ENCODE peak calls at places on chromosomes 13 and 19, in nine cellular contexts. J is GM10248, A is heart right ventricle, D is progenitor cell of endocrine pancreas, N is A549, I is RWPE1, P is dorsolateral prefrontal cortex, R is AG09319, V is retinal pigment epithelial cell. U is an unnamed sample.

GRCh38 chr13:110634558-110634957 is 19.2 kb downstream of the NAXD start:
- DNase-seq in I (no peak), A (no peak), R (no peak), N (peak), P (no peak), V (no peak), J (no peak), D (no peak), U (no peak)

GRCh38 chr13:19268331-19268730 is 86.7 kb upstream of the TUBA3C start:
- DNase-seq in I (no peak), J (no peak), V (no peak), R (no peak), P (no peak), D (no peak), N (no peak), A (no peak), U (no peak)

GRCh38 chr13:54185785-54186184 is 1157.2 kb downstream of the OLFM4 start:
- DNase-seq in R (no peak), J (no peak), A (no peak), V (no peak), D (no peak), N (no peak), P (no peak), I (peak), U (no peak)

GRCh38 chr13:24008679-24009078 is 111.4 kb upstream of the C1QTNF9B start:
- DNase-seq in P (no peak), D (no peak), I (no peak), J (no peak), N (no peak), V (no peak), R (no peak), A (no peak), U (no peak)

GRCh38 chr19:19329199-19329598 is 8.6 kb downstream of the MAU2 start:
- DNase-seq in R (no peak), J (no peak), V (no peak), N (no peak), A (no peak), P (no peak), I (no peak), D (no peak), U (no peak)

GRCh38 chr19:7772752-7773291 is 9.8 kb downstream of the CLEC4M start:
- DNase-seq in R (no peak), D (no peak), P (no peak), I (peak), V (peak), A (no peak), N (no peak), J (peak), U (peak)

GRCh38 chr13:75836441-75836840 is 200.3 kb downstream of the LMO7 start:
- DNase-seq in N (no peak), A (no peak), J (no peak), D (no peak), I (no peak), V (no peak), R (no peak), P (no peak), U (no peak)

GRCh38 chr19:33771308-33772101 is 25.2 kb upstream of the KCTD15 start:
- DNase-seq in I (peak), J (peak), N (peak), R (peak), A (peak), D (peak), P (peak), V (no peak), U (peak)

GRCh38 chr19:5485286-5485636 is 30.0 kb downstream of the ZNRF4 start:
- DNase-seq in V (no peak), J (no peak), A (no peak), P (no peak), D (no peak), R (no peak), I (no peak), N (no peak), U (no peak)

GRCh38 chr13:103066991-103067390 is 774 bp upstream of the SLC10A2 start:
- DNase-seq in I (no peak), A (no peak), D (no peak), P (no peak), N (no peak), R (no peak), V (no peak), J (no peak), U (no peak)

GRCh38 chr13:42354246-42355117 is 82.5 kb downstream of the AKAP11 start:
- DNase-seq in J (peak), N (no peak), D (no peak), P (peak), V (peak), A (no peak), R (no peak), I (no peak), U (peak)

GRCh38 chr13:99197257-99197651 is 3.4 kb upstream of the UBAC2 start:
- DNase-seq in V (no peak), R (no peak), A (no peak), I (no peak), N (no peak), P (no peak), D (no peak), J (no peak), U (no peak)

GRCh38 chr13:30404207-30404606 is 18.1 kb upstream of the UBE2L5 start:
- DNase-seq in J (no peak), V (no peak), I (no peak), P (no peak), D (no peak), N (no peak), R (no peak), A (no peak), U (no peak)

GRCh38 chr19:55485439-55486011 is 537 bp downstream of the NAT14 start:
- DNase-seq in A (no peak), I (no peak), R (no peak), P (no peak), D (no peak), V (no peak), N (no peak), J (no peak), U (no peak)
- TF ChIP-seq CTCF in A (no peak), I (no peak), R (no peak), P (no peak), D (no peak), V (peak), N (no peak), J (no peak), U (no peak)

GRCh38 chr13:65615506-65615905 is 1614.6 kb downstream of the PCDH9 start:
- DNase-seq in J (no peak), N (no peak), A (no peak), P (no peak), I (no peak), R (no peak), V (no peak), D (no peak), U (no peak)

GRCh38 chr13:65613004-65613403 is 1617.1 kb downstream of the PCDH9 start:
- DNase-seq in V (no peak), N (no peak), A (no peak), J (no peak), P (no peak), R (no peak), I (no peak), D (no peak), U (no peak)
- TF ChIP-seq CTCF in V (peak), N (no peak), A (no peak), J (peak), P (no peak), R (no peak), I (no peak), D (peak), U (no peak)

DNA sequence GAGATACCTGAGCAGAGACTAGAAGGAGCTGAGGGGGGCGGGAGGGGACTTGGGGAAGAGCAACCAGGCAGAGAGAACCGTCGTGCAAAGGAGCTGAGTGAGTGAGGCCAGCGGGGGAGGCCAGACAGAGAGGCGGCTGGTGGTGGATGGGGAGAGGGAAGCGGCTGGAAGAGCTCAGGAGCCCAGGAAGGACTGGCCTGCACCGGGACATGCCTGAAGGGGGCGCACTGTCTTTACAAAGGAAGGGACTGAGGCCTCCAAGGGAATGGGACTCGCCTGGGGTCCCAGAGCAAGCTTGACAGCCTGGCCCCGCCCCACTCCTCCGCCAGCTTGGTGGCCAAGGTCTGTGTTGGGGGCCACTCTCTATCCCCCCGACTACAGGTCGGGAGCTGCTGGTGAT is 14.9 kb downstream of the ONECUT3 start:
- DNase-seq in D (peak), V (no peak), P (no peak), A (no peak), I (no peak), N (no peak), J (no peak), R (no peak), U (no peak)
- TF ChIP-seq CTCF in D (peak), V (peak), P (no peak), A (no peak), I (no peak), N (no peak), J (no peak), R (peak), U (no peak)

DNA sequence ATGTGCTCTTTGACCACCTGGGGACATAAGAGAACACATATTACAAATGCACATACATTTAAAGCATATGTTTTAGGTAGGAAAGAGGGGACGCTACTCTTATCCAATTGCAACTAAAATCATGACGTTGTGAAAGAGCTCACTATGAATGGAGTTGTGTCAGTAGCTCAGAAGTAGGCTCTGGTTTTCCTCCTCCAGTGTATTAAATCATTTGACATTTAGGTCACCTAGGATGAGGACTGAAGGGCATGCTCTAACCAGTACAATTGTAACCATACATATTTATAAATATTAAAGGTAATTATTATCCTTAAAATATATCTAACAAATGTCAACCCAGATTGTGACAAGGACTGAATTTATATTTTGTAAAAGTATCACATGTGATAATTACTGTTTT is 389.0 kb downstream of the KLF12 start:
- DNase-seq in D (no peak), I (no peak), V (no peak), N (no peak), P (no peak), R (no peak), J (no peak), A (no peak), U (no peak)
- TF ChIP-seq CTCF in D (no peak), I (no peak), V (no peak), N (no peak), P (no peak), R (no peak), J (no peak), A (no peak), U (no peak)

GRCh38 chr13:44497801-44498200 is 78.3 kb downstream of the TSC22D1 start:
- DNase-seq in R (no peak), I (no peak), V (no peak), J (no peak), D (no peak), A (no peak), N (no peak), P (no peak), U (no peak)

GRCh38 chr13:44487989-44488388 is 88.1 kb downstream of the TSC22D1 start:
- DNase-seq in D (no peak), V (no peak), P (no peak), I (no peak), A (no peak), J (peak), R (no peak), N (no peak), U (peak)

GRCh38 chr13:44498502-44498901 is 77.6 kb downstream of the TSC22D1 start:
- DNase-seq in A (no peak), D (no peak), J (no peak), R (no peak), I (no peak), P (no peak), N (no peak), V (no peak), U (no peak)

GRCh38 chr13:44489751-44490150 is 86.4 kb downstream of the TSC22D1 start:
- DNase-seq in D (no peak), J (no peak), A (no peak), N (no peak), V (no peak), I (no peak), P (no peak), R (no peak), U (no peak)

DNA sequence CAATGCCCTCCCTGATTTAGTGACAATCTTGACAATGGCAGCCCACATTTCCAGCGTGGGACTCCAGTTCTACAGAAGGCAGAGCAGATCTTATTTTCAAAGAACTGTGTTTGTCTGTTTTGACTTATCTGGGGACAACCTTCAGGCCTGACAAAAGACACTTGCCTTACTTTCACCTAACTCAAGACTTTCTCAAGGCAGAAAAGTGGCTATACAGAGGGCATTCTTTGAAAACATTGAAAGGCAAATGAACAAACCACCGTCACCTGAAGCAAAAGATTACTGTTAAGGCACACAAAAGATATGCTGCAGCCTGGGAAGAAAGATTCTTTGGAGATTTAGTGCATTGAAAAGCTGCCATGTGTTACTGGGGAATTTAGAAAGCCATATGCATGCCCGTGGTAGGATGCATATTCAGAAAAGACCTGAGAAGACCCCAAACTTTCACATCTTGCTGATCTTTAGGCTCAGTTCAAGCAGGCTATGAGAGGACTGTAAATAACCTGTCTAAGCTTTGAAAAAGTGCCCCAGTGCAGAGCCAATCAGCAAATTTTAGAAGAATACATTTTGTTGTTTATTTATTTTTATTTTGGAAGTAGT is 82.8 kb downstream of the TSC22D1 start:
- DNase-seq in J (no peak), P (no peak), V (no peak), I (no peak), R (no peak), D (no peak), A (no peak), N (no peak), U (no peak)
- TF ChIP-seq CTCF in J (no peak), P (no peak), V (no peak), I (no peak), R (no peak), D (no peak), A (no peak), N (no peak), U (no peak)

DNA sequence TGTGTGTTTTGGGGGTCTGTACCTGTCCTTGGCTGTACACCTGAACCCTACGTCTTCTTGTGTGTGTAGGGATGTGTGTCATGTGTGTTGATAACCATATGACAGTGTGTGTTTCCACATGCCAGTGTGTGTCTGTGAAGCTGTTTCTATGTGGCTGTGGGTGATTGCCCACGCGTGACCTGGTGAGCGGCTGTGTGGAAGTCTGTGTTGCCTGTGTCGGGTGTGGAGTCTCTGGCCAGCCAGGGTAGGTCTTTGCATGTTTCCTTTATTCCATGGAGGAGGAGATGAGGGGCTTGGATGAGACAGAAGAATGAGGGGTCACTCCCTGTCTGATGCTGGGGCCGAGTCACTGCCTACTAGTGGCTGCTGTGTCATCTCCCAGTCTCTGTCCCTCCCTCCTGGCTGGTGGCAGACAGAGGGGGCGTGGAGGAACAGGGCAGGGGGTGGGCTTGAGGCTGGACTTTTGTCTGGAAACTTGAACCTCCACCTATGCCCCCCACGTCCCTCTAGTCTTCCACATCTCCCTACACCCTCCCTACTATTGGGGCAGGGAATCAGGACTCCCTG is 2.9 kb upstream of the FOSB start:
- DNase-seq in P (no peak), V (no peak), R (no peak), I (no peak), A (no peak), D (no peak), J (no peak), N (no peak), U (no peak)
- TF ChIP-seq CTCF in P (no peak), V (no peak), R (no peak), I (no peak), A (no peak), D (no peak), J (no peak), N (no peak), U (no peak)

DNA sequence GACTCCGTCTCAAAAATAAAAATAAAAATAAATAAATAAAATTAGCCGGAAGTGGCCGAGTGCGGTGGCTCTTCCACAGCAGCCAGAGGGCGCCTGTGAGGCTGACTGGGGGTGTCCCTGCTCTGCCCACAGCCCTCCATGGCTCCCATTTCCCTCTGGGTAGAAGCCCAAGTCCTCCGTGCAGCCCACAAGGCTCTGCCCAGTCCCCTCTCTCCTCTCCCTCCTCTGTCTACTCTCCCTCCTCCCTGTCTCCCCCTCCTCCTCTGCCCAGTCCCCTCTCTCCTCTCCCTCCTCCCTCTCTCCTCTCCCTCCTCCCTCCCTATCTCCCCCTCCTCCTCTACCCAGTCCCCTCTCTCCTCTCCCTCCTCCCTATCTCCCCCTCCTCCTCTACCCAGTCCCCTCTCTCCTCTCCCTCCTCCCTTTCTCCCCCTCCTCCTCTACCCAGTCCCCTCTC is 20.4 kb downstream of the MISP start:
- DNase-seq in R (no peak), D (no peak), V (no peak), N (no peak), A (no peak), I (peak), J (peak), P (no peak), U (peak)
- TF ChIP-seq CTCF in R (peak), D (peak), V (peak), N (peak), A (peak), I (no peak), J (peak), P (peak), U (peak)

GRCh38 chr13:100517135-100517534 is 71.5 kb downstream of the GGACT start:
- DNase-seq in R (no peak), P (no peak), I (no peak), D (no peak), V (no peak), J (no peak), A (no peak), N (peak), U (no peak)

GRCh38 chr13:100513987-100514670 is 74.5 kb downstream of the GGACT start:
- DNase-seq in A (no peak), R (no peak), N (no peak), D (no peak), J (no peak), P (no peak), I (no peak), V (no peak), U (no peak)

GRCh38 chr13:100515410-100515800 is 73.2 kb downstream of the GGACT start:
- DNase-seq in P (no peak), A (no peak), I (no peak), J (no peak), V (no peak), N (no peak), D (no peak), R (no peak), U (no peak)

GRCh38 chr13:100513171-100513570 is 75.4 kb downstream of the GGACT start:
- DNase-seq in I (no peak), V (no peak), A (no peak), D (no peak), P (no peak), N (no peak), J (no peak), R (no peak), U (no peak)

GRCh38 chr13:100514788-100515409 is 73.7 kb downstream of the GGACT start:
- DNase-seq in D (peak), A (peak), P (peak), V (peak), R (peak), N (peak), J (peak), I (peak), U (peak)
- TF ChIP-seq CTCF in D (peak), A (peak), P (peak), V (peak), R (peak), N (peak), J (peak), I (peak), U (peak)

GRCh38 chr13:97749174-97749573 is 204.3 kb upstream of the IPO5 start:
- DNase-seq in N (peak), A (no peak), R (no peak), P (no peak), D (no peak), J (no peak), V (no peak), I (peak), U (no peak)
- TF ChIP-seq CTCF in N (no peak), A (no peak), R (no peak), P (peak), D (no peak), J (peak), V (peak), I (no peak), U (no peak)

DNA sequence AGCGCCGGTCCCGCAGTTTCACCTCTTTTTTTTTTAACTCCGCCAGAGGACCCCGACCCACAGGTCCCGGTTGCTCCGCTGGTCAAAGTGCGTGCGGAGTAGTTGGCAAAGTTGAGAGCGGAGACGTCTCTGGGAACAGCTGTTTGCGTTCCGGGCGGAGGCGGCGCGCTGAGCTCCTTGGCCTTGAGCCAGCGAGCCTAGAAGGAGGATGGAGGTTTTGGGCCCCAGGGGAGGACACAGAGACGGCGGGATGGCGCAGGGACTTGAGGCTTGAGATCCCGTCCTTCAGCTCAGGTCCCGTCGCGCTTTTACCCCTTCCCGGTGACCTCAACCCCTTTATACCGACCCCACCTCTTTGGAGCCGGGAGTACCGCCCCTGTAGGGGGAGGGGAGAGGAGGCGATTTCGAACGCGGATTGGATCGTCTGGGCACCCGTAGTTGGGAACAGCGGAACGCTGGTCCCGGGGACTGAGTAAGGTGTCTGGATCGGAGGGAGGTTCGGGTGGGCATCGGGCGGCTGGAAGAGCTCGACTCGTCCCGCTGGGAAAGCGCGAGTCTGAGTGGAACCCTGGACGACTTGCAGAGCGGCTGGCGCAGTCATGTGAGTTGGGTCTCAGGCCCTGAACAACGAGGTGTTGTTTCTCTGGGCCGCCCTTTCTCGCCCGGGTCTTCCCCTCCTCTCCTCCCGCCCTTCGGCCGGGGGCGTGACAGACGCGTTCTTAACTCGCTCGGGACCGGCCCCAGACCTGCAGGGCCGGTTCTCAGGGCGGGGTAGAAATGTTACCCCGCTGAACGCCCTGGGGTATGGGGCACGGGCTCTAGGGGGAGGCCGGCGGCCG is at the start of gene WBP4:
- DNase-seq in R (peak), V (peak), I (peak), N (peak), A (peak), J (peak), P (peak), D (peak), U (peak)
- TF ChIP-seq CTCF in R (peak), V (peak), I (no peak), N (no peak), A (no peak), J (peak), P (peak), D (no peak), U (peak)